ENCODE peak calls at places on chromosomes 3 and 15, in eight cellular contexts. R is GM12892; L is left ventricle myocardium superior; H is NCI-H524; M is activated naive CD8-positive, alpha-beta T cell treated with anti-CD3 and anti-CD28 coated beads, Interleukin-2, amount 50 U/mL, for 24 hours; O is cardiac muscle cell; U is H7; Y is occipital lobe. Q is an unnamed sample.

GRCh38 chr3:170751083-170751893 is 118.7 kb downstream of the RPL22L1 start:
- DNase-seq in M (no peak), L (peak; percentile 55), U (no peak), H (no peak), O (peak; percentile 96), R (no peak), Y (no peak), Q (no peak)

GRCh38 chr15:77966540-77967290 is 110.8 kb downstream of the TBC1D2B start:
- DNase-seq in M (peak; percentile 63), L (no peak), R (no peak), O (peak; percentile 46), U (peak; percentile 86), H (peak; percentile 55), Y (peak; percentile 26), Q (no peak)

GRCh38 chr15:67130166-67130565 is 64.8 kb downstream of the SMAD3 start:
- DNase-seq in H (no peak), U (no peak), L (no peak), M (no peak), O (no peak), Y (no peak), R (no peak), Q (no peak)

GRCh38 chr3:56940331-56940730 is 120.1 kb upstream of the SPATA12 start:
- DNase-seq in R (no peak), L (no peak), Y (no peak), O (no peak), H (peak; percentile 17), U (no peak), M (no peak), Q (no peak)

GRCh38 chr3:16377196-16377595 is 112.2 kb downstream of the OXNAD1 start:
- DNase-seq in Y (no peak), L (no peak), O (no peak), M (no peak), H (no peak), R (no peak), U (no peak), Q (no peak)

GRCh38 chr3:100209948-100210776 is 50.6 kb upstream of the TBC1D23 start:
- DNase-seq in Y (no peak), O (no peak), M (no peak), L (no peak), H (no peak), R (no peak), U (no peak), Q (no peak)

GRCh38 chr3:79167651-79168416 is 600.0 kb downstream of the ROBO1 start:
- DNase-seq in Y (no peak), H (no peak), U (no peak), R (no peak), M (no peak), L (no peak), O (peak; percentile 97), Q (no peak)

GRCh38 chr15:66883322-66883911 is 181.4 kb downstream of the SMAD6 start:
- DNase-seq in R (no peak), U (peak; percentile 82), M (no peak), L (peak; percentile 90), Y (peak; percentile 78), H (no peak), O (peak; percentile 100), Q (peak; percentile 28)

GRCh38 chr3:156638271-156638670 is 36.1 kb upstream of the TIPARP start:
- DNase-seq in U (no peak), L (no peak), R (no peak), H (no peak), O (no peak), M (no peak), Y (no peak), Q (no peak)

GRCh38 chr3:46350262-46350565 is 3.7 kb upstream of the CCR2 start:
- DNase-seq in L (no peak), M (no peak), H (no peak), R (no peak), U (no peak), Y (no peak), O (no peak), Q (no peak)

GRCh38 chr15:90829942-90830440 is 38.4 kb upstream of the FURIN start:
- DNase-seq in Y (no peak), U (peak; percentile 49), L (no peak), H (no peak), R (no peak), O (no peak), M (peak; percentile 69), Q (no peak)

GRCh38 chr3:23950303-23950702 is 5.2 kb downstream of the NR1D2 start:
- DNase-seq in U (no peak), O (no peak), L (no peak), M (no peak), Y (no peak), R (no peak), H (no peak), Q (no peak)

GRCh38 chr3:150319900-150320299 is 88.2 kb upstream of the TSC22D2 start:
- DNase-seq in H (peak; percentile 25), R (no peak), M (no peak), O (peak; percentile 75), U (no peak), L (no peak), Y (no peak), Q (no peak)

GRCh38 chr3:53346514-53346913 is 829 bp downstream of the DCP1A start:
- DNase-seq in H (no peak), R (no peak), U (peak; percentile 35), L (no peak), O (no peak), Y (no peak), M (no peak), Q (no peak)

GRCh38 chr3:186283651-186284445 is 78.2 kb downstream of the DGKG start:
- DNase-seq in L (no peak), O (peak; percentile 33), U (no peak), H (no peak), R (no peak), M (no peak), Y (no peak), Q (no peak)

GRCh38 chr15:20280933-20281463 is 260.6 kb downstream of the GOLGA6L6 start:
- DNase-seq in O (no peak), U (no peak), L (peak; percentile 41), H (no peak), M (no peak), Y (no peak), R (no peak), Q (no peak)

GRCh38 chr3:46675843-46676567 is 17.5 kb downstream of the ALS2CL start:
- DNase-seq in U (no peak), M (no peak), Y (no peak), O (no peak), H (no peak), R (no peak), L (peak; percentile 35), Q (no peak)

GRCh38 chr3:52645549-52645948 is 40.2 kb downstream of the PBRM1 start:
- DNase-seq in O (no peak), Y (no peak), R (no peak), L (no peak), M (no peak), H (no peak), U (no peak), Q (no peak)

GRCh38 chr3:171825222-171825828 is 15.0 kb upstream of the PLD1 start:
- DNase-seq in O (peak; percentile 95), H (no peak), Y (no peak), L (no peak), M (no peak), U (no peak), R (no peak), Q (no peak)

GRCh38 chr3:73653877-73654276 is 29.1 kb upstream of the PDZRN3 start:
- DNase-seq in L (no peak), M (no peak), Y (no peak), H (no peak), R (no peak), U (no peak), O (no peak), Q (no peak)

GRCh38 chr15:39028069-39028468 is 463.5 kb upstream of the RASGRP1 start:
- DNase-seq in M (no peak), Y (no peak), U (no peak), L (peak; percentile 50), R (no peak), O (peak; percentile 27), H (no peak), Q (no peak)

GRCh38 chr3:140736863-140737460 is 59.1 kb downstream of the TRIM42 start:
- DNase-seq in U (peak; percentile 47), M (peak; percentile 9), R (no peak), H (peak; percentile 81), Y (no peak), L (peak; percentile 71), O (peak; percentile 52), Q (no peak)

GRCh38 chr15:58021332-58022230 is 43.9 kb downstream of the ALDH1A2 start:
- DNase-seq in U (no peak), L (no peak), R (no peak), Y (no peak), H (no peak), O (peak; percentile 52), M (no peak), Q (no peak)

GRCh38 chr3:72725229-72725628 is 123.0 kb downstream of the SHQ1 start:
- DNase-seq in O (no peak), L (no peak), R (no peak), Y (no peak), U (no peak), H (no peak), M (no peak), Q (no peak)

GRCh38 chr15:60397772-60398445 is at the start of gene ANXA2:
- DNase-seq in H (peak; percentile 54), M (peak; percentile 84), O (peak; percentile 95), L (peak; percentile 90), Y (no peak), U (peak; percentile 95), R (peak; percentile 79), Q (no peak)

GRCh38 chr3:167976880-167977498 is 118.7 kb downstream of the GOLIM4 start:
- DNase-seq in U (no peak), H (no peak), O (peak; percentile 66), L (no peak), R (no peak), Y (no peak), M (no peak), Q (no peak)

Q was measured in nucleus accumbens.